ENCODE peak calls at places on chromosomes 13 and 19, in six cellular contexts. B is testis; I is endothelial cell; M is AG09309; Q is stimulated activated CD4-positive, alpha-beta T cell treated with anti-CD3 and anti-CD28 coated beads, TNF-alpha, amount 100 ng/mL, for 4 hours; D is GM23338. Y is an unnamed sample.

GRCh38 chr13:106145997-106146864 is 389.2 kb downstream of the EFNB2 start:
- DNase-seq in Q (no peak), D (no peak), M (no peak), B (no peak), I (no peak), Y (no peak)

GRCh38 chr13:31150315-31150985 is 11.3 kb downstream of the HSPH1 start:
- DNase-seq in D (no peak), I (no peak), B (no peak), Q (no peak), M (no peak), Y (no peak)

GRCh38 chr19:30788105-30788765 is 416.1 kb downstream of the ZNF536 start:
- DNase-seq in I (no peak), D (no peak), Q (no peak), B (no peak), M (no peak), Y (no peak)

GRCh38 chr19:2491130-2491801 is 15.3 kb downstream of the GADD45B start:
- DNase-seq in Q (no peak), D (no peak), B (no peak), I (no peak), M (peak; percentile 69), Y (no peak)

GRCh38 chr13:114068723-114069322 is 63.6 kb downstream of the RASA3 start:
- DNase-seq in B (no peak), D (no peak), Q (no peak), I (no peak), M (no peak), Y (peak; percentile 24)

GRCh38 chr13:66001136-66001535 is 1229.0 kb downstream of the PCDH9 start:
- DNase-seq in B (no peak), D (no peak), Q (no peak), I (no peak), M (no peak), Y (no peak)

GRCh38 chr19:4456566-4456842 is 1.1 kb downstream of the UBXN6 start:
- DNase-seq in I (peak; percentile 44), M (no peak), Q (no peak), D (no peak), B (peak; percentile 63), Y (no peak)

GRCh38 chr19:51140441-51140840 is 1.7 kb upstream of the SIGLEC7 start:
- DNase-seq in D (peak; percentile 47), I (no peak), B (no peak), Q (no peak), M (no peak), Y (no peak)

GRCh38 chr13:104320446-104320845 is 1254.2 kb upstream of the SLC10A2 start:
- DNase-seq in I (no peak), B (no peak), D (no peak), Q (no peak), M (no peak), Y (no peak)

GRCh38 chr19:56309511-56310185 is 5.0 kb downstream of the ZSCAN5A start:
- DNase-seq in Q (peak; percentile 22), B (peak; percentile 50), I (peak; percentile 81), M (no peak), D (peak; percentile 90), Y (no peak)

GRCh38 chr19:35404879-35405622 is 34.2 kb downstream of the GPR42 start:
- DNase-seq in I (no peak), D (peak; percentile 63), Q (no peak), M (peak; percentile 50), B (no peak), Y (peak; percentile 43)

GRCh38 chr19:43605875-43606568 is 5.9 kb upstream of the SRRM5 start:
- DNase-seq in B (no peak), D (no peak), M (no peak), I (no peak), Q (no peak), Y (no peak)

GRCh38 chr19:16117594-16118033 is 5.9 kb downstream of the RAB8A start:
- DNase-seq in Q (no peak), I (no peak), B (no peak), M (no peak), D (peak; percentile 59), Y (no peak)

GRCh38 chr19:29560313-29561075 is 34.7 kb downstream of the VSTM2B start:
- DNase-seq in I (no peak), B (no peak), D (no peak), M (no peak), Q (no peak), Y (no peak)

GRCh38 chr13:85974604-85975366 is 175.6 kb upstream of the SLITRK6 start:
- DNase-seq in M (no peak), D (no peak), Q (no peak), B (no peak), I (no peak), Y (no peak)

GRCh38 chr19:46213156-46213555 is 16.4 kb upstream of the IGFL1 start:
- DNase-seq in M (no peak), B (no peak), Q (no peak), I (no peak), D (no peak), Y (no peak)

GRCh38 chr19:35545001-35545854 is at the start of gene TMEM147:
- DNase-seq in B (peak; percentile 96), Q (peak; percentile 60), I (peak; percentile 84), D (peak; percentile 94), M (peak; percentile 24), Y (peak; percentile 59)

GRCh38 chr13:24253520-24254150 is 55.7 kb upstream of the C1QTNF9 start:
- DNase-seq in M (no peak), D (no peak), I (no peak), B (no peak), Q (no peak), Y (no peak)

GRCh38 chr13:27921961-27922910 is 2.4 kb downstream of the PDX1 start:
- DNase-seq in M (no peak), D (peak; percentile 54), Q (no peak), I (no peak), B (no peak), Y (no peak)

GRCh38 chr13:28093871-28094270 is 6.5 kb downstream of the FLT3 start:
- DNase-seq in I (no peak), B (no peak), D (no peak), Q (no peak), M (no peak), Y (no peak)

GRCh38 chr19:55080915-55081772 is 5.5 kb downstream of the EPS8L1 start:
- DNase-seq in I (peak; percentile 80), Q (peak; percentile 72), B (peak; percentile 82), M (no peak), D (peak; percentile 92), Y (no peak)

GRCh38 chr13:51916419-51916818 is 54.6 kb downstream of the CCDC70 start:
- DNase-seq in D (no peak), B (no peak), I (no peak), M (no peak), Q (no peak), Y (no peak)

GRCh38 chr13:99862243-99862642 is 109.3 kb downstream of the ZIC5 start:
- DNase-seq in Q (no peak), D (no peak), M (no peak), I (no peak), B (no peak), Y (no peak)

GRCh38 chr19:27720155-27720554 is 1492.8 kb downstream of the UQCRFS1 start:
- DNase-seq in B (no peak), I (no peak), D (no peak), Q (no peak), M (no peak), Y (no peak)

GRCh38 chr13:98892821-98893220 is 85.0 kb downstream of the DOCK9 start:
- DNase-seq in D (peak; percentile 24), B (no peak), I (no peak), M (no peak), Q (no peak), Y (no peak)

GRCh38 chr13:36323408-36323807 is 22.8 kb downstream of the SPART start:
- DNase-seq in M (no peak), B (no peak), D (no peak), Q (no peak), I (no peak), Y (no peak)

GRCh38 chr13:37681295-37682032 is 82.9 kb upstream of the POSTN start:
- DNase-seq in D (no peak), Q (no peak), M (peak; percentile 76), B (no peak), I (no peak), Y (peak; percentile 16)

GRCh38 chr13:20354722-20355121 is 122.6 kb upstream of the GJB6 start:
- DNase-seq in M (no peak), I (no peak), Q (no peak), B (no peak), D (no peak), Y (no peak)

GRCh38 chr13:31124225-31124624 is 37.5 kb downstream of the HSPH1 start:
- DNase-seq in I (no peak), B (no peak), D (no peak), Q (no peak), M (no peak), Y (no peak)

GRCh38 chr13:110284809-110285519 is 22.0 kb downstream of the COL4A1 start:
- DNase-seq in B (no peak), I (no peak), Q (no peak), D (no peak), M (no peak), Y (no peak)

GRCh38 chr19:18782559-18783225 is 8.4 kb downstream of the COMP start:
- DNase-seq in D (no peak), B (no peak), Q (no peak), I (no peak), M (no peak), Y (no peak)

GRCh38 chr19:51799998-51800848 is 5.3 kb downstream of the FPR3 start:
- DNase-seq in Q (no peak), M (no peak), D (no peak), B (peak; percentile 98), I (no peak), Y (no peak)

GRCh38 chr13:22517544-22517943 is 663.2 kb upstream of the SGCG start:
- DNase-seq in Q (no peak), B (no peak), D (peak; percentile 35), I (no peak), M (no peak), Y (no peak)

GRCh38 chr19:55156202-55157063 is 1.1 kb downstream of the TNNI3 start:
- DNase-seq in Q (no peak), M (no peak), D (peak; percentile 99), I (peak; percentile 33), B (peak; percentile 77), Y (no peak)

GRCh38 chr13:94090773-94091172 is 388.7 kb downstream of the DCT start:
- DNase-seq in I (no peak), M (no peak), Q (no peak), B (no peak), D (no peak), Y (no peak)

GRCh38 chr19:46840157-46840942 is 10.3 kb downstream of the AP2S1 start:
- DNase-seq in Q (peak; percentile 31), B (peak; percentile 68), D (peak; percentile 90), M (no peak), I (peak; percentile 49), Y (no peak)

GRCh38 chr19:898663-899062 is 5.4 kb downstream of the RNU6-9 start:
- DNase-seq in M (no peak), D (peak; percentile 79), B (peak; percentile 62), Q (no peak), I (no peak), Y (no peak)

GRCh38 chr13:98691360-98691759 is 61.1 kb downstream of the SLC15A1 start:
- DNase-seq in I (no peak), M (no peak), Q (no peak), B (no peak), D (no peak), Y (no peak)

GRCh38 chr13:48221301-48222190 is 11.5 kb upstream of the ITM2B start:
- DNase-seq in M (no peak), B (peak; percentile 55), I (no peak), D (no peak), Q (no peak), Y (no peak)

GRCh38 chr13:44350775-44351504 is 22.7 kb upstream of the SERP2 start:
- DNase-seq in D (peak; percentile 11), I (no peak), B (no peak), Q (no peak), M (no peak), Y (no peak)